ENCODE peak calls at places on chromosomes 12 and 14, in seven cellular contexts. One of them, this sample, is unnamed.

GRCh38 chr12:51958542-51958941 is 7.0 kb downstream of the ACVR1B start:
- DNase-seq in SJSA1: no peak
- DNase-seq in transverse colon: no peak
- DNase-seq in hepatocyte: no peak
- DNase-seq in suprapubic skin: no peak
- DNase-seq in stomach: peak; percentile 22
- DNase-seq in A549: no peak
- DNase-seq in this sample: no peak

GRCh38 chr12:115598827-115599226 is 678.7 kb downstream of the MED13L start:
- DNase-seq in SJSA1: no peak
- DNase-seq in transverse colon: peak; percentile 17
- DNase-seq in hepatocyte: no peak
- DNase-seq in suprapubic skin: no peak
- DNase-seq in stomach: no peak
- DNase-seq in A549: no peak
- DNase-seq in this sample: peak; percentile 10

GRCh38 chr12:29509503-29509902 is 12.0 kb upstream of the OVCH1 start:
- DNase-seq in SJSA1: no peak
- DNase-seq in transverse colon: no peak
- DNase-seq in hepatocyte: no peak
- DNase-seq in suprapubic skin: no peak
- DNase-seq in stomach: no peak
- DNase-seq in A549: no peak
- DNase-seq in this sample: no peak

GRCh38 chr12:26746315-26746714 is 86.7 kb downstream of the ITPR2 start:
- DNase-seq in SJSA1: peak; percentile 65
- DNase-seq in transverse colon: no peak
- DNase-seq in hepatocyte: no peak
- DNase-seq in suprapubic skin: no peak
- DNase-seq in stomach: no peak
- DNase-seq in A549: peak; percentile 23
- DNase-seq in this sample: no peak

GRCh38 chr12:12349711-12350665 is at the start of gene MANSC1:
- DNase-seq in SJSA1: no peak
- DNase-seq in transverse colon: peak; percentile 83
- DNase-seq in hepatocyte: peak; percentile 79
- DNase-seq in suprapubic skin: peak; percentile 79
- DNase-seq in stomach: peak; percentile 78
- DNase-seq in A549: peak; percentile 58
- DNase-seq in this sample: peak; percentile 75

GRCh38 chr14:57983235-57983634 is 117.3 kb upstream of the SLC35F4 start:
- DNase-seq in SJSA1: no peak
- DNase-seq in transverse colon: no peak
- DNase-seq in hepatocyte: no peak
- DNase-seq in suprapubic skin: no peak
- DNase-seq in stomach: no peak
- DNase-seq in A549: no peak
- DNase-seq in this sample: no peak

GRCh38 chr12:7114851-7115250 is 5.8 kb upstream of the C1RL start:
- DNase-seq in SJSA1: no peak
- DNase-seq in transverse colon: no peak
- DNase-seq in hepatocyte: no peak
- DNase-seq in suprapubic skin: peak; percentile 45
- DNase-seq in stomach: no peak
- DNase-seq in A549: no peak
- DNase-seq in this sample: no peak

GRCh38 chr14:41859336-41859735 is 252.7 kb downstream of the LRFN5 start:
- DNase-seq in SJSA1: no peak
- DNase-seq in transverse colon: no peak
- DNase-seq in hepatocyte: no peak
- DNase-seq in suprapubic skin: no peak
- DNase-seq in stomach: no peak
- DNase-seq in A549: no peak
- DNase-seq in this sample: no peak

GRCh38 chr12:100752841-100753240 is 41.7 kb upstream of the ANO4 start:
- DNase-seq in SJSA1: no peak
- DNase-seq in transverse colon: no peak
- DNase-seq in hepatocyte: no peak
- DNase-seq in suprapubic skin: no peak
- DNase-seq in stomach: no peak
- DNase-seq in A549: no peak
- DNase-seq in this sample: no peak

GRCh38 chr12:14310866-14311265 is 54.6 kb upstream of the ATF7IP start:
- DNase-seq in SJSA1: no peak
- DNase-seq in transverse colon: no peak
- DNase-seq in hepatocyte: no peak
- DNase-seq in suprapubic skin: no peak
- DNase-seq in stomach: no peak
- DNase-seq in A549: no peak
- DNase-seq in this sample: no peak

GRCh38 chr12:5904969-5905368 is 40.1 kb downstream of the ANO2 start:
- DNase-seq in SJSA1: no peak
- DNase-seq in transverse colon: no peak
- DNase-seq in hepatocyte: no peak
- DNase-seq in suprapubic skin: no peak
- DNase-seq in stomach: no peak
- DNase-seq in A549: no peak
- DNase-seq in this sample: no peak

GRCh38 chr12:5900533-5901255 is 44.4 kb downstream of the ANO2 start:
- DNase-seq in SJSA1: no peak
- DNase-seq in transverse colon: no peak
- DNase-seq in hepatocyte: no peak
- DNase-seq in suprapubic skin: no peak
- DNase-seq in stomach: no peak
- DNase-seq in A549: no peak
- DNase-seq in this sample: no peak

GRCh38 chr12:5904441-5904840 is 40.6 kb downstream of the ANO2 start:
- DNase-seq in SJSA1: no peak
- DNase-seq in transverse colon: no peak
- DNase-seq in hepatocyte: no peak
- DNase-seq in suprapubic skin: peak; percentile 44
- DNase-seq in stomach: no peak
- DNase-seq in A549: no peak
- DNase-seq in this sample: no peak

GRCh38 chr12:5901416-5901815 is 43.6 kb downstream of the ANO2 start:
- DNase-seq in SJSA1: no peak
- DNase-seq in transverse colon: no peak
- DNase-seq in hepatocyte: no peak
- DNase-seq in suprapubic skin: no peak
- DNase-seq in stomach: no peak
- DNase-seq in A549: no peak
- DNase-seq in this sample: no peak

DNA sequence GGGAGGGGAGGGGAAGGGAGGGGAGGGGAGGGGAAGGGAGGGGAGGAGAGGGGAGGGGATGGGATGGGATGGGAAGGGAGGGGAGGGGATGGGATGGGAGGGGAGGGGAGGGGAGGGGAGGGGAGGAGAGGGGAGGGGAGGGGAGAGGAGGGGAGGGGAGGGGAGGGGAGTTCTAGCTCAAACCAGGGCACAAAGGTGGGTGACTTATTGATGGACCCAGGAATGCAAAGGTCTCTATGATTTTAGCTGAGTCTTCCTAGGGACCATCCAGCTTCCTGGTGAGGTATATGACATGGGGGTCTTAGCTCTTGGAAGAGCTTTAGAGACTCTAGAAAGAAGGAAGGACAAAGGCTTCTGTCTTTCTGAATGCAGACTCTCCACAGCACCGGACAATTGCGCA is 42.3 kb downstream of the ANO2 start:
- DNase-seq in SJSA1: no peak
- DNase-seq in transverse colon: no peak
- DNase-seq in hepatocyte: no peak
- DNase-seq in suprapubic skin: no peak
- DNase-seq in stomach: no peak
- DNase-seq in A549: no peak
- DNase-seq in this sample: no peak
- H3K27ac ChIP-seq in SJSA1: no peak overlapping the region
- H3K27ac ChIP-seq in transverse colon: no peak overlapping the region
- H3K27ac ChIP-seq in hepatocyte: no peak overlapping the region
- H3K27ac ChIP-seq in suprapubic skin: no peak overlapping the region
- H3K27ac ChIP-seq in stomach: no peak overlapping the region
- H3K27ac ChIP-seq in A549: no peak overlapping the region
- H3K27ac ChIP-seq in this sample: no peak overlapping the region

GRCh38 chr12:132986001-132986884 is at the start of gene ZNF26:
- DNase-seq in SJSA1: peak; percentile 53
- DNase-seq in transverse colon: peak; percentile 93
- DNase-seq in hepatocyte: peak; percentile 95
- DNase-seq in suprapubic skin: peak; percentile 91
- DNase-seq in stomach: peak; percentile 91
- DNase-seq in A549: peak; percentile 90
- DNase-seq in this sample: peak; percentile 87
- H3K27ac ChIP-seq in SJSA1: no peak within 1 kb of the TSS
- H3K27ac ChIP-seq in transverse colon: peak within 1 kb of the TSS; percentile 91
- H3K27ac ChIP-seq in hepatocyte: peak within 1 kb of the TSS; percentile 80
- H3K27ac ChIP-seq in suprapubic skin: peak within 1 kb of the TSS; percentile 81
- H3K27ac ChIP-seq in stomach: peak within 1 kb of the TSS; percentile 90
- H3K27ac ChIP-seq in A549: peak within 1 kb of the TSS; percentile 89
- H3K27ac ChIP-seq in this sample: no peak within 1 kb of the TSS

GRCh38 chr14:63492391-63492790 is 50.8 kb downstream of the PPP2R5E start:
- DNase-seq in SJSA1: no peak
- DNase-seq in transverse colon: no peak
- DNase-seq in hepatocyte: no peak
- DNase-seq in suprapubic skin: no peak
- DNase-seq in stomach: no peak
- DNase-seq in A549: no peak
- DNase-seq in this sample: no peak
- H3K27ac ChIP-seq in SJSA1: no peak overlapping the region
- H3K27ac ChIP-seq in transverse colon: no peak overlapping the region
- H3K27ac ChIP-seq in hepatocyte: peak overlapping the region; percentile 44
- H3K27ac ChIP-seq in suprapubic skin: peak overlapping the region; percentile 75
- H3K27ac ChIP-seq in stomach: no peak overlapping the region
- H3K27ac ChIP-seq in A549: peak overlapping the region; percentile 25
- H3K27ac ChIP-seq in this sample: no peak overlapping the region

GRCh38 chr14:72000907-72001306 is 68.7 kb downstream of the RGS6 start:
- DNase-seq in SJSA1: no peak
- DNase-seq in transverse colon: no peak
- DNase-seq in hepatocyte: no peak
- DNase-seq in suprapubic skin: no peak
- DNase-seq in stomach: no peak
- DNase-seq in A549: no peak
- DNase-seq in this sample: peak; percentile 31
- H3K27ac ChIP-seq in SJSA1: no peak overlapping the region
- H3K27ac ChIP-seq in transverse colon: no peak overlapping the region
- H3K27ac ChIP-seq in hepatocyte: no peak overlapping the region
- H3K27ac ChIP-seq in suprapubic skin: no peak overlapping the region
- H3K27ac ChIP-seq in stomach: no peak overlapping the region
- H3K27ac ChIP-seq in A549: no peak overlapping the region
- H3K27ac ChIP-seq in this sample: no peak overlapping the region

GRCh38 chr14:21090194-21090939 is 8.1 kb downstream of the ZNF219 start:
- DNase-seq in SJSA1: no peak
- DNase-seq in transverse colon: peak; percentile 59
- DNase-seq in hepatocyte: no peak
- DNase-seq in suprapubic skin: no peak
- DNase-seq in stomach: no peak
- DNase-seq in A549: peak; percentile 58
- DNase-seq in this sample: no peak

GRCh38 chr14:21089877-21090193 is 8.6 kb downstream of the ZNF219 start:
- DNase-seq in SJSA1: no peak
- DNase-seq in transverse colon: no peak
- DNase-seq in hepatocyte: no peak
- DNase-seq in suprapubic skin: no peak
- DNase-seq in stomach: no peak
- DNase-seq in A549: no peak
- DNase-seq in this sample: no peak

GRCh38 chr14:21087294-21088091 is 11.0 kb downstream of the ZNF219 start:
- DNase-seq in SJSA1: peak; percentile 55
- DNase-seq in transverse colon: no peak
- DNase-seq in hepatocyte: peak; percentile 62
- DNase-seq in suprapubic skin: no peak
- DNase-seq in stomach: no peak
- DNase-seq in A549: no peak
- DNase-seq in this sample: peak; percentile 24

GRCh38 chr14:21088687-21089086 is 9.8 kb downstream of the ZNF219 start:
- DNase-seq in SJSA1: no peak
- DNase-seq in transverse colon: no peak
- DNase-seq in hepatocyte: no peak
- DNase-seq in suprapubic skin: no peak
- DNase-seq in stomach: no peak
- DNase-seq in A549: no peak
- DNase-seq in this sample: no peak

GRCh38 chr14:21089271-21089670 is 9.2 kb downstream of the ZNF219 start:
- DNase-seq in SJSA1: no peak
- DNase-seq in transverse colon: no peak
- DNase-seq in hepatocyte: no peak
- DNase-seq in suprapubic skin: no peak
- DNase-seq in stomach: no peak
- DNase-seq in A549: no peak
- DNase-seq in this sample: no peak
- H3K27ac ChIP-seq in SJSA1: no peak overlapping the region
- H3K27ac ChIP-seq in transverse colon: peak overlapping the region; percentile 59
- H3K27ac ChIP-seq in hepatocyte: no peak overlapping the region
- H3K27ac ChIP-seq in suprapubic skin: no peak overlapping the region
- H3K27ac ChIP-seq in stomach: no peak overlapping the region
- H3K27ac ChIP-seq in A549: peak overlapping the region; percentile 24
- H3K27ac ChIP-seq in this sample: no peak overlapping the region

GRCh38 chr12:53171725-53172329 is 8.7 kb upstream of the ZNF740 start:
- DNase-seq in SJSA1: no peak
- DNase-seq in transverse colon: no peak
- DNase-seq in hepatocyte: no peak
- DNase-seq in suprapubic skin: no peak
- DNase-seq in stomach: no peak
- DNase-seq in A549: no peak
- DNase-seq in this sample: no peak
- H3K27ac ChIP-seq in SJSA1: no peak overlapping the region
- H3K27ac ChIP-seq in transverse colon: peak overlapping the region; percentile 18
- H3K27ac ChIP-seq in hepatocyte: no peak overlapping the region
- H3K27ac ChIP-seq in suprapubic skin: no peak overlapping the region
- H3K27ac ChIP-seq in stomach: no peak overlapping the region
- H3K27ac ChIP-seq in A549: peak overlapping the region; percentile 79
- H3K27ac ChIP-seq in this sample: no peak overlapping the region

DNA sequence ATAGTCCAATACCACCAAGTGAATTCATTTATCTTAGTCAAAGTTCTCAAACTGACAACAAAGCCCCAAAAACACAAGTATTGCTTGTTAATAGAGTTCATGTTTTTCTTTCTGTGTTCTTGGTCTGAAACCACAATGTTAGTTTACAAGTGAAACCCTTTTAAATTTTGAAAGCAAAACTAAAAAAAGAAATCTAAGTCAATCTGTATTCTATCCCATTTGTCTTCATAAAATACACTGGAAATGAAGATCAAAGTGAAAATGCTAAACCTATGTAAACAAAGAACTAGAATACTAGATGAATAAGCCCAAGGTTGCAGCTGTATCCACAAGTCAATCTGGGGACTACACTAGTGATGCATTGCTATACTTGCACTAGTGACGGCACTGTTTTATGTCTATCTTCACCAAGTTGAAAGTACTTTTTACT is 10.4 kb downstream of the MAP4K5 start:
- DNase-seq in SJSA1: peak; percentile 41
- DNase-seq in transverse colon: no peak
- DNase-seq in hepatocyte: no peak
- DNase-seq in suprapubic skin: no peak
- DNase-seq in stomach: no peak
- DNase-seq in A549: no peak
- DNase-seq in this sample: no peak
- H3K27ac ChIP-seq in SJSA1: no peak overlapping the region
- H3K27ac ChIP-seq in transverse colon: peak overlapping the region; percentile 38
- H3K27ac ChIP-seq in hepatocyte: peak overlapping the region; percentile 11
- H3K27ac ChIP-seq in suprapubic skin: peak overlapping the region; percentile 53
- H3K27ac ChIP-seq in stomach: no peak overlapping the region
- H3K27ac ChIP-seq in A549: no peak overlapping the region
- H3K27ac ChIP-seq in this sample: no peak overlapping the region